ENCODE peak calls at places on chromosome 10, in seven cellular contexts. V, X, O, B, K, C and S are unnamed samples.

GRCh38 chr10:76544789-76545188 is 1092.8 kb downstream of the KCNMA1 start:
- DNase-seq in V (no peak), X (no peak), O (no peak), B (no peak), K (no peak), C (no peak), S (no peak)

GRCh38 chr10:110774069-110775021 is 97.4 kb upstream of the PDCD4 start:
- DNase-seq in V (no peak), X (peak), O (peak), B (no peak), K (no peak), C (peak), S (no peak)

GRCh38 chr10:110918269-110918632 is 729 bp downstream of the BBIP1 start:
- DNase-seq in V (peak), X (no peak), O (peak), B (peak), K (peak), C (peak), S (peak)

GRCh38 chr10:127492607-127493250 is 56.4 kb upstream of the NPS start:
- DNase-seq in V (no peak), X (no peak), O (no peak), B (no peak), K (no peak), C (no peak), S (no peak)

GRCh38 chr10:124745678-124746077 is 1.5 kb upstream of the FAM53B start:
- DNase-seq in V (no peak), X (no peak), O (peak), B (no peak), K (peak), C (peak), S (no peak)

GRCh38 chr10:125531470-125531869 is 151.5 kb downstream of the TEX36 start:
- DNase-seq in V (no peak), X (no peak), O (no peak), B (no peak), K (no peak), C (peak), S (no peak)

GRCh38 chr10:44466236-44466635 is 81.3 kb upstream of the CXCL12 start:
- DNase-seq in V (no peak), X (no peak), O (peak), B (no peak), K (no peak), C (peak), S (peak)

GRCh38 chr10:4474829-4475228 is 351.2 kb upstream of the AKR1E2 start:
- DNase-seq in V (no peak), X (no peak), O (no peak), B (no peak), K (no peak), C (no peak), S (no peak)

GRCh38 chr10:101826852-101827434 is 8.7 kb upstream of the OGA start:
- DNase-seq in V (no peak), X (no peak), O (no peak), B (no peak), K (no peak), C (no peak), S (no peak)

GRCh38 chr10:62618576-62619408 is 185.7 kb upstream of the ADO start:
- DNase-seq in V (no peak), X (no peak), O (peak), B (no peak), K (no peak), C (peak), S (peak)

GRCh38 chr10:10327934-10328333 is 689.7 kb upstream of the CELF2 start:
- DNase-seq in V (no peak), X (no peak), O (no peak), B (no peak), K (no peak), C (no peak), S (no peak)

GRCh38 chr10:76558996-76559888 is 1078.4 kb downstream of the KCNMA1 start:
- DNase-seq in V (no peak), X (no peak), O (peak), B (no peak), K (no peak), C (peak), S (no peak)

GRCh38 chr10:12055722-12056121 is 13.0 kb upstream of the DHTKD1 start:
- DNase-seq in V (no peak), X (no peak), O (no peak), B (no peak), K (no peak), C (no peak), S (no peak)

GRCh38 chr10:68732651-68733050 is 11.6 kb downstream of the CCAR1 start:
- DNase-seq in V (no peak), X (no peak), O (no peak), B (no peak), K (no peak), C (no peak), S (no peak)

GRCh38 chr10:818526-819220 is 112.8 kb downstream of the LARP4B start:
- DNase-seq in V (no peak), X (no peak), O (no peak), B (no peak), K (no peak), C (no peak), S (no peak)

GRCh38 chr10:11881028-11881476 is 57.9 kb downstream of the PROSER2 start:
- DNase-seq in V (no peak), X (no peak), O (no peak), B (no peak), K (no peak), C (no peak), S (no peak)

GRCh38 chr10:34742456-34742855 is 72.6 kb downstream of the PARD3 start:
- DNase-seq in V (no peak), X (no peak), O (no peak), B (no peak), K (no peak), C (peak), S (no peak)

GRCh38 chr10:35685402-35685801 is 43.3 kb upstream of the FZD8 start:
- DNase-seq in V (no peak), X (no peak), O (no peak), B (no peak), K (no peak), C (no peak), S (no peak)

GRCh38 chr10:100976906-100977305 is 7.6 kb downstream of the SEMA4G start:
- DNase-seq in V (no peak), X (no peak), O (no peak), B (no peak), K (no peak), C (no peak), S (no peak)

GRCh38 chr10:35019037-35019794 is 70.9 kb downstream of the CUL2 start:
- DNase-seq in V (no peak), X (no peak), O (no peak), B (no peak), K (no peak), C (no peak), S (no peak)

GRCh38 chr10:90635111-90635798 is 222.6 kb downstream of the HTR7 start:
- DNase-seq in V (no peak), X (no peak), O (no peak), B (no peak), K (no peak), C (no peak), S (no peak)

GRCh38 chr10:35194906-35195305 is 68.3 kb downstream of the CREM start:
- DNase-seq in V (no peak), X (no peak), O (peak), B (peak), K (peak), C (peak), S (no peak)

GRCh38 chr10:30862486-30862885 is 169.2 kb downstream of the ZNF438 start:
- DNase-seq in V (no peak), X (no peak), O (peak), B (peak), K (no peak), C (peak), S (no peak)

GRCh38 chr10:43105119-43105792 is 28.4 kb downstream of the RET start:
- DNase-seq in V (peak), X (peak), O (peak), B (no peak), K (peak), C (peak), S (peak)

GRCh38 chr10:110637558-110638053 is 6.5 kb upstream of the RBM20 start:
- DNase-seq in V (no peak), X (no peak), O (no peak), B (no peak), K (no peak), C (peak), S (no peak)

GRCh38 chr10:96478317-96478716 is 35.4 kb downstream of the TLL2 start:
- DNase-seq in V (no peak), X (no peak), O (no peak), B (no peak), K (no peak), C (no peak), S (no peak)

GRCh38 chr10:3727268-3727667 is 57.7 kb downstream of the KLF6 start:
- DNase-seq in V (no peak), X (no peak), O (no peak), B (no peak), K (no peak), C (no peak), S (no peak)

GRCh38 chr10:15863733-15864132 is 3.4 kb upstream of the MINDY3 start:
- DNase-seq in V (no peak), X (no peak), O (no peak), B (no peak), K (no peak), C (no peak), S (no peak)

GRCh38 chr10:98646998-98647917 is 200.5 kb upstream of the HPS1 start:
- DNase-seq in V (no peak), X (no peak), O (no peak), B (no peak), K (no peak), C (no peak), S (no peak)

GRCh38 chr10:70558871-70559810 is 43.4 kb downstream of the PRF1 start:
- DNase-seq in V (peak), X (no peak), O (peak), B (peak), K (peak), C (peak), S (no peak)

GRCh38 chr10:117300671-117301070 is 59.8 kb downstream of the SLC18A2 start:
- DNase-seq in V (no peak), X (no peak), O (no peak), B (no peak), K (no peak), C (no peak), S (no peak)

GRCh38 chr10:10045765-10046028 is 972.0 kb upstream of the CELF2 start:
- DNase-seq in V (no peak), X (no peak), O (no peak), B (no peak), K (no peak), C (peak), S (no peak)

GRCh38 chr10:74293686-74294365 is 142.8 kb downstream of the ADK start:
- DNase-seq in V (no peak), X (no peak), O (peak), B (peak), K (no peak), C (peak), S (no peak)

GRCh38 chr10:52776471-52776903 is 3.9 kb upstream of the MBL2 start:
- DNase-seq in V (no peak), X (no peak), O (no peak), B (no peak), K (no peak), C (no peak), S (no peak)